ENCODE peak calls at places on chromosome 6, in five cellular contexts. I is H1, C is K562, Q is sigmoid colon, R is spleen. W is an unnamed sample.

GRCh38 chr6:138402833-138403187 is 1.2 kb upstream of the HEBP2 start:
- DNase-seq in I (no peak), C (no peak), Q (no peak), R (no peak), W (no peak)

GRCh38 chr6:72716916-72717315 is 95.1 kb downstream of the KCNQ5 start:
- DNase-seq in I (no peak), C (no peak), Q (no peak), R (no peak), W (no peak)

GRCh38 chr6:44512868-44513641 is 125.5 kb downstream of the CDC5L start:
- DNase-seq in I (peak), C (peak), Q (no peak), R (no peak), W (no peak)

GRCh38 chr6:151098166-151098565 is 141.6 kb upstream of the AKAP12 start:
- DNase-seq in I (no peak), C (no peak), Q (no peak), R (no peak), W (no peak)

GRCh38 chr6:19771753-19772336 is 65.3 kb upstream of the ID4 start:
- DNase-seq in I (no peak), C (no peak), Q (no peak), R (no peak), W (no peak)

GRCh38 chr6:116175344-116175743 is 49.4 kb upstream of the COL10A1 start:
- DNase-seq in I (no peak), C (no peak), Q (no peak), R (no peak), W (no peak)

GRCh38 chr6:106070626-106071025 is 15.5 kb upstream of the PRDM1 start:
- DNase-seq in I (no peak), C (no peak), Q (no peak), R (no peak), W (no peak)

GRCh38 chr6:46390153-46390876 is 100.9 kb downstream of the RCAN2 start:
- DNase-seq in I (no peak), C (no peak), Q (no peak), R (no peak), W (no peak)

GRCh38 chr6:130252527-130253237 is 29.9 kb upstream of the SAMD3 start:
- DNase-seq in I (no peak), C (no peak), Q (no peak), R (no peak), W (no peak)

GRCh38 chr6:85464722-85465150 is 14.9 kb downstream of the NT5E start:
- DNase-seq in I (no peak), C (no peak), Q (no peak), R (no peak), W (no peak)
- TF ChIP-seq POLR2AphosphoS5 in I (no peak), C (no peak), Q (no peak), R (no peak), W (no peak)

DNA sequence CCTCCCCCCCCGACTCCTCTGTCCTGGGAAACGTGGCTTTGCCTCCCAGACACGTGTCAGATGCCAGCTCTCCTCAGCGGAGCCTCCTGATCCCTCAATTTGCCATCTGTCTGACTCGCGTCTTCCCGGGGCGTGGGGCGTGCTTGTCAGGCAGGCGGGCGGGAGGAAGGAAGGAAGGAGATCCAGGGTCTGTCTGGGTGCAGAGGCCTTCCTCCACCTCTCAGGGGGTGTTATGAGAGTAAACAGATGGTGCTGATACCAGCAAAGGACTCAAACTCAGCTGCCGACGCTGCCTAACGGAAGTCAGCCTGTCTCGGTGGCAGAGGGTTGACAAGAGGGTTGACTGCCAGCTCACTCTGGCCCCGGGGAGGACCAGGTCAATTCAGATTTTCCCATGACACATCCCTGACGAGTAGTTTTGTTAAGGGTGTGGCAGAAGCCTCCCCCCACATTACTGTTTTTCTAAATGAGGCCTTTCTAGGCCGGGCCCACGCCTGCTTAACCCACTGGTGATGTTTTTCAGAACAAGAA is 17.0 kb downstream of the UQCC2 start:
- DNase-seq in I (no peak), C (no peak), Q (no peak), R (peak), W (no peak)
- TF ChIP-seq POLR2AphosphoS5 in I (peak), C (no peak), Q (no peak), R (peak), W (no peak)

GRCh38 chr6:57303931-57304681 is 13.3 kb upstream of the PRIM2 start:
- DNase-seq in I (no peak), C (no peak), Q (no peak), R (no peak), W (no peak)

GRCh38 chr6:57306273-57306672 is 11.2 kb upstream of the PRIM2 start:
- DNase-seq in I (no peak), C (no peak), Q (no peak), R (no peak), W (no peak)

GRCh38 chr6:57305754-57306153 is 11.7 kb upstream of the PRIM2 start:
- DNase-seq in I (no peak), C (no peak), Q (no peak), R (no peak), W (no peak)

GRCh38 chr6:57302477-57302876 is 15.0 kb upstream of the PRIM2 start:
- DNase-seq in I (no peak), C (no peak), Q (no peak), R (no peak), W (no peak)

GRCh38 chr6:57305112-57305511 is 12.3 kb upstream of the PRIM2 start:
- DNase-seq in I (no peak), C (no peak), Q (no peak), R (no peak), W (no peak)
- TF ChIP-seq POLR2AphosphoS5 in I (no peak), C (no peak), Q (peak), R (no peak), W (no peak)

GRCh38 chr6:169454204-169454871 is 200.7 kb upstream of the THBS2 start:
- DNase-seq in I (no peak), C (peak), Q (peak), R (no peak), W (no peak)

GRCh38 chr6:169453221-169453620 is 199.6 kb upstream of the THBS2 start:
- DNase-seq in I (no peak), C (no peak), Q (no peak), R (no peak), W (no peak)

GRCh38 chr6:169452869-169453186 is 199.2 kb upstream of the THBS2 start:
- DNase-seq in I (no peak), C (no peak), Q (no peak), R (no peak), W (no peak)

GRCh38 chr6:169451065-169451840 is 197.6 kb upstream of the THBS2 start:
- DNase-seq in I (no peak), C (peak), Q (no peak), R (no peak), W (no peak)

DNA sequence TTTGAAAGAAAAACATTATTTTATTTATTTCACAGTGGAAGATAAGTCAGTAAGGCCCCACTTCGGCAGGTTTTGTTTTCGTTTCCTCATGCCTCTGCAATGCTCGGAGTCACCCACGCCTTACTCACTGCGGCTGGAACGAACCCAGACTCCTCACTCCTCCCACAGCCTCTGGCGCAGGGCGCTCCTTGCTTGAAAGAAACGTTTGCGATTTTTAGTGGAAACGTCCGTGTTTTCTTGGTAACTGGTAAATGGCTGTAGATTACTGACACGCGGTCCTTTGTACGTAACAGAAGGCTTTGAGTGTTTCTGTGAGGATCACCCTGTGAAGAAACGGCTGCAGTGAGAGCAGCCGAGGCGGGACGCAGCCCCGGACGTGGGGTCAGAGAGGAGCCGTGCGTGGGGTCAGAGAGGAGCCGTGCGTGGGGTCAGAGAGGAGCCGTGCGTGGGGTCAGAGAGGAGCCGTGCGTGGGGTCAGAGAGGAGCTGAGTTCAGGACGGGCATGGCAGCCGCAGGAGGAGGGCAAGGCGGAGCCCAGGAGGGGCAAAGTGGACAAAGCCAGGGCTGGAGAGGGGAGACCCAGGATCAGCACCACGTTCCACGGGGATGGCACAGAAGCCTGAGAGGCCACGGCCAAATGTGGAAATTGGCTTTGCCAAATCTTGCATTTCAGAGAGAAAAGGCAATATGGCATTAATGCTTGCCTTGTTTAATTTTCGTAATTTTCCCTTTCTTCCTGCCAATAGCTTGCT is 198.6 kb upstream of the THBS2 start:
- DNase-seq in I (no peak), C (peak), Q (peak), R (no peak), W (no peak)
- TF ChIP-seq POLR2AphosphoS5 in I (no peak), C (no peak), Q (peak), R (peak), W (no peak)

W was measured in GM12891.